ENCODE peak calls at places on chromosomes 5 and 9, in ten cellular contexts. W is HTR-8/SVneo; L is stimulated activated CD4-positive, alpha-beta T cell treated with anti-CD3 and anti-CD28 coated beads, Interleukin-12 subunit alpha, Interleukin-12 subunit beta, amount 100 ng/mL, for 4 hours; M is left cardiac atrium; U is epithelial cell of esophagus; K is HL-60; Q is WTC11; C is activated T-cell treated with anti-CD3 and anti-CD28 coated beads for 24 hours; R is endothelial cell; T is hypothalamus. A is an unnamed sample.

GRCh38 chr5:179858241-179858585 is 404 bp downstream of the MRNIP start:
- DNase-seq in W (peak; percentile 35), L (peak; percentile 52), M (no peak), U (peak; percentile 52), K (peak; percentile 21), Q (peak; percentile 40), C (no peak), R (peak; percentile 18), T (no peak), A (no peak)

GRCh38 chr9:134764870-134765269 is 115.7 kb upstream of the FCN2 start:
- DNase-seq in W (no peak), L (no peak), M (no peak), U (no peak), K (no peak), Q (no peak), C (no peak), R (no peak), T (no peak), A (no peak)

GRCh38 chr5:139414601-139415121 is 10.8 kb upstream of the SPATA24 start:
- DNase-seq in W (no peak), L (no peak), M (no peak), U (no peak), K (no peak), Q (no peak), C (no peak), R (no peak), T (no peak), A (no peak)

GRCh38 chr9:137829260-137829996 is 48.2 kb upstream of the CACNA1B start:
- DNase-seq in W (no peak), L (no peak), M (no peak), U (no peak), K (no peak), Q (no peak), C (no peak), R (no peak), T (no peak), A (no peak)

GRCh38 chr9:80707120-80707519 is 982.2 kb downstream of the TLE1 start:
- DNase-seq in W (no peak), L (no peak), M (no peak), U (peak; percentile 75), K (no peak), Q (no peak), C (no peak), R (no peak), T (no peak), A (no peak)

GRCh38 chr5:142015781-142016533 is 3.1 kb upstream of the GNPDA1 start:
- DNase-seq in W (no peak), L (peak; percentile 32), M (no peak), U (peak; percentile 65), K (peak; percentile 89), Q (no peak), C (peak; percentile 50), R (no peak), T (no peak), A (no peak)

GRCh38 chr9:105007143-105007542 is 79.2 kb upstream of the ABCA1 start:
- DNase-seq in W (peak; percentile 68), L (no peak), M (no peak), U (peak; percentile 92), K (peak; percentile 90), Q (no peak), C (no peak), R (no peak), T (no peak), A (no peak)

GRCh38 chr5:54148858-54149257 is 161.5 kb downstream of the ARL15 start:
- DNase-seq in W (no peak), L (no peak), M (no peak), U (no peak), K (no peak), Q (no peak), C (no peak), R (no peak), T (no peak), A (no peak)

GRCh38 chr9:112061152-112061740 is 113.9 kb downstream of the SUSD1 start:
- DNase-seq in W (peak; percentile 86), L (no peak), M (peak; percentile 69), U (peak; percentile 96), K (peak; percentile 84), Q (no peak), C (no peak), R (no peak), T (no peak), A (peak; percentile 39)

GRCh38 chr9:715310-715709 is 126.2 kb upstream of the DMRT1 start:
- DNase-seq in W (no peak), L (no peak), M (no peak), U (no peak), K (no peak), Q (no peak), C (no peak), R (no peak), T (no peak), A (no peak)

GRCh38 chr9:36074870-36075532 is 38.3 kb downstream of the RECK start:
- DNase-seq in W (no peak), L (no peak), M (peak; percentile 82), U (peak; percentile 97), K (no peak), Q (no peak), C (no peak), R (no peak), T (peak; percentile 13), A (peak; percentile 52)

GRCh38 chr5:102682102-102682647 is 72.9 kb upstream of the PAM start:
- DNase-seq in W (no peak), L (no peak), M (no peak), U (no peak), K (no peak), Q (no peak), C (no peak), R (no peak), T (no peak), A (no peak)

GRCh38 chr9:93955356-93956182 is 414 bp upstream of the BARX1 start:
- DNase-seq in W (no peak), L (no peak), M (no peak), U (no peak), K (peak; percentile 26), Q (peak; percentile 70), C (no peak), R (no peak), T (no peak), A (no peak)

GRCh38 chr5:172658869-172659513 is 17.9 kb downstream of the NEURL1B start:
- DNase-seq in W (no peak), L (no peak), M (peak; percentile 62), U (no peak), K (no peak), Q (no peak), C (no peak), R (no peak), T (no peak), A (no peak)

GRCh38 chr9:28915256-28915930 is 1342.1 kb upstream of the C9orf72 start:
- DNase-seq in W (no peak), L (no peak), M (no peak), U (peak; percentile 91), K (no peak), Q (no peak), C (no peak), R (no peak), T (no peak), A (no peak)

GRCh38 chr5:31635446-31635845 is 3.5 kb upstream of the PDZD2 start:
- DNase-seq in W (no peak), L (no peak), M (no peak), U (no peak), K (no peak), Q (no peak), C (no peak), R (no peak), T (no peak), A (no peak)

GRCh38 chr5:80147119-80147815 is 108.6 kb downstream of the SERINC5 start:
- DNase-seq in W (no peak), L (no peak), M (no peak), U (no peak), K (no peak), Q (no peak), C (no peak), R (no peak), T (no peak), A (no peak)

GRCh38 chr9:93501406-93501805 is 48.0 kb upstream of the FAM120AOS start:
- DNase-seq in W (peak; percentile 5), L (no peak), M (no peak), U (no peak), K (no peak), Q (no peak), C (no peak), R (no peak), T (no peak), A (no peak)

GRCh38 chr9:75168270-75169185 is 80.2 kb downstream of the OSTF1 start:
- DNase-seq in W (no peak), L (no peak), M (no peak), U (peak; percentile 51), K (no peak), Q (no peak), C (no peak), R (no peak), T (no peak), A (no peak)